ENCODE peak calls at places on chromosomes 7 and 10, in nine cellular contexts. D, K, E, C, L, B, X, I and O are unnamed samples.

GRCh38 chr10:130215918-130216205 is 79.7 kb downstream of the GLRX3 start:
- DNase-seq in B (no peak), C (no peak), D (no peak), L (no peak), K (no peak), I (peak), E (no peak), X (no peak), O (no peak)

GRCh38 chr10:34969171-34969570 is 121.0 kb downstream of the CUL2 start:
- DNase-seq in C (no peak), I (peak), X (no peak), K (no peak), B (no peak), E (no peak), L (no peak), D (no peak), O (no peak)

GRCh38 chr10:80413152-80413996 is 5.0 kb downstream of the PRXL2A start:
- DNase-seq in I (no peak), K (no peak), B (peak), L (no peak), D (no peak), X (peak), C (no peak), E (peak), O (no peak)

GRCh38 chr10:43137701-43137970 is 609 bp upstream of the CSGALNACT2 start:
- DNase-seq in L (peak), K (peak), X (peak), D (peak), C (no peak), E (peak), I (no peak), B (peak), O (no peak)

GRCh38 chr10:17056781-17057191 is 72.8 kb downstream of the CUBN start:
- DNase-seq in L (no peak), D (no peak), C (no peak), X (peak), I (no peak), E (peak), K (no peak), B (peak), O (no peak)

GRCh38 chr7:151796091-151796870 is 80.6 kb downstream of the PRKAG2 start:
- DNase-seq in C (no peak), K (no peak), L (no peak), B (peak), D (no peak), X (peak), I (no peak), E (no peak), O (no peak)

GRCh38 chr10:28768227-28768626 is 90.9 kb downstream of the BAMBI start:
- DNase-seq in B (no peak), D (no peak), I (no peak), E (no peak), C (no peak), K (no peak), L (no peak), X (no peak), O (no peak)

GRCh38 chr10:6212266-6212640 is 9.5 kb downstream of the PFKFB3 start:
- DNase-seq in X (no peak), B (no peak), L (no peak), D (no peak), I (no peak), K (no peak), C (no peak), E (no peak), O (no peak)

GRCh38 chr7:138092486-138093028 is 16.3 kb downstream of the AKR1D1 start:
- DNase-seq in I (no peak), X (no peak), B (no peak), L (no peak), C (no peak), D (no peak), K (no peak), E (no peak), O (no peak)

GRCh38 chr10:11631890-11632587 is 20.6 kb upstream of the USP6NL start:
- DNase-seq in I (no peak), K (no peak), E (no peak), L (no peak), X (no peak), B (no peak), D (no peak), C (no peak), O (no peak)

GRCh38 chr7:24075426-24075810 is 208.6 kb upstream of the NPY start:
- DNase-seq in B (no peak), C (no peak), E (no peak), D (no peak), L (no peak), I (no peak), K (no peak), X (no peak), O (no peak)

GRCh38 chr10:3470191-3470590 is 297.6 kb upstream of the PITRM1 start:
- DNase-seq in K (no peak), C (no peak), E (no peak), I (no peak), B (no peak), L (no peak), D (no peak), X (no peak), O (no peak)

GRCh38 chr7:145156834-145157233 is 321.0 kb upstream of the TPK1 start:
- DNase-seq in L (no peak), K (no peak), I (no peak), D (no peak), B (no peak), C (no peak), X (no peak), E (no peak), O (no peak)

GRCh38 chr7:12327922-12328321 is 75.7 kb downstream of the VWDE start:
- DNase-seq in C (no peak), E (no peak), X (no peak), K (no peak), L (no peak), B (no peak), D (no peak), I (no peak), O (no peak)